ENCODE peak calls at places on chromosomes 3 and 15, in seven cellular contexts. J, R, N, P, K, C and T are unnamed samples.

GRCh38 chr3:120151796-120152195 is 57.5 kb upstream of the GSK3B start:
- DNase-seq in J (no peak), R (no peak), N (no peak), P (no peak), K (no peak), C (no peak), T (peak)

GRCh38 chr3:119557192-119557873 is 2.1 kb downstream of the CD80 start:
- DNase-seq in J (no peak), R (no peak), N (no peak), P (no peak), K (no peak), C (no peak), T (no peak)

GRCh38 chr3:166446291-166446690 is 609.1 kb upstream of the BCHE start:
- DNase-seq in J (no peak), R (peak), N (no peak), P (no peak), K (no peak), C (no peak), T (no peak)

GRCh38 chr3:132087356-132087755 is 52.5 kb upstream of the CPNE4 start:
- DNase-seq in J (no peak), R (no peak), N (no peak), P (no peak), K (no peak), C (no peak), T (no peak)

GRCh38 chr15:83929619-83930018 is 275.7 kb downstream of the ADAMTSL3 start:
- DNase-seq in J (no peak), R (no peak), N (no peak), P (no peak), K (no peak), C (no peak), T (no peak)

GRCh38 chr3:149604125-149604851 is 53.5 kb downstream of the WWTR1 start:
- DNase-seq in J (no peak), R (no peak), N (no peak), P (no peak), K (no peak), C (no peak), T (no peak)

GRCh38 chr3:126551066-126551838 is 7.5 kb downstream of the C3orf22 start:
- DNase-seq in J (peak), R (no peak), N (peak), P (no peak), K (no peak), C (no peak), T (no peak)

GRCh38 chr15:32990071-32990470 is 204.4 kb downstream of the FMN1 start:
- DNase-seq in J (no peak), R (no peak), N (no peak), P (no peak), K (no peak), C (no peak), T (no peak)

GRCh38 chr3:168024537-168024941 is 71.2 kb downstream of the GOLIM4 start:
- DNase-seq in J (no peak), R (peak), N (no peak), P (peak), K (no peak), C (peak), T (peak)

GRCh38 chr15:36358094-36358961 is 221.1 kb upstream of the CDIN1 start:
- DNase-seq in J (no peak), R (peak), N (no peak), P (no peak), K (no peak), C (no peak), T (peak)

GRCh38 chr3:43922374-43922773 is 231.6 kb downstream of the ABHD5 start:
- DNase-seq in J (no peak), R (no peak), N (no peak), P (no peak), K (no peak), C (no peak), T (no peak)